ENCODE peak calls at places on chromosomes 13 and 19, in five cellular contexts. One of them, this sample, is unnamed.

GRCh38 chr19:39160523-39160861 is 34.9 kb downstream of the PAK4 start:
- DNase-seq in suprapubic skin: no peak
- DNase-seq in heart right ventricle: no peak
- DNase-seq in endodermal cell: no peak
- DNase-seq in fibroblast of lung: peak; percentile 73
- DNase-seq in this sample: peak; percentile 99

GRCh38 chr19:31348416-31349159 is 648 bp downstream of the TSHZ3 start:
- DNase-seq in suprapubic skin: peak; percentile 74
- DNase-seq in heart right ventricle: peak; percentile 31
- DNase-seq in endodermal cell: peak; percentile 70
- DNase-seq in fibroblast of lung: peak; percentile 29
- DNase-seq in this sample: no peak

GRCh38 chr19:38266070-38266469 is 1.7 kb downstream of the SPINT2 start:
- DNase-seq in suprapubic skin: no peak
- DNase-seq in heart right ventricle: no peak
- DNase-seq in endodermal cell: no peak
- DNase-seq in fibroblast of lung: no peak
- DNase-seq in this sample: peak; percentile 30

GRCh38 chr13:41053384-41053826 is 7.9 kb upstream of the WBP4 start:
- DNase-seq in suprapubic skin: no peak
- DNase-seq in heart right ventricle: peak; percentile 32
- DNase-seq in endodermal cell: no peak
- DNase-seq in fibroblast of lung: peak; percentile 63
- DNase-seq in this sample: peak; percentile 36

GRCh38 chr13:66950666-66951065 is 279.5 kb downstream of the PCDH9 start:
- DNase-seq in suprapubic skin: no peak
- DNase-seq in heart right ventricle: no peak
- DNase-seq in endodermal cell: no peak
- DNase-seq in fibroblast of lung: no peak
- DNase-seq in this sample: no peak

GRCh38 chr13:104678161-104678560 is 1611.9 kb upstream of the SLC10A2 start:
- DNase-seq in suprapubic skin: no peak
- DNase-seq in heart right ventricle: no peak
- DNase-seq in endodermal cell: no peak
- DNase-seq in fibroblast of lung: no peak
- DNase-seq in this sample: no peak

GRCh38 chr19:55340144-55340783 is 588 bp downstream of the KMT5C start:
- DNase-seq in suprapubic skin: peak; percentile 82
- DNase-seq in heart right ventricle: no peak
- DNase-seq in endodermal cell: peak; percentile 78
- DNase-seq in fibroblast of lung: no peak
- DNase-seq in this sample: peak; percentile 88

GRCh38 chr19:2271516-2272103 is 10.4 kb downstream of the PEAK3 start:
- DNase-seq in suprapubic skin: peak; percentile 70
- DNase-seq in heart right ventricle: no peak
- DNase-seq in endodermal cell: no peak
- DNase-seq in fibroblast of lung: peak; percentile 61
- DNase-seq in this sample: peak; percentile 99

GRCh38 chr19:10756371-10756770 is 38.5 kb downstream of the DNM2 start:
- DNase-seq in suprapubic skin: no peak
- DNase-seq in heart right ventricle: no peak
- DNase-seq in endodermal cell: no peak
- DNase-seq in fibroblast of lung: no peak
- DNase-seq in this sample: no peak

GRCh38 chr13:47853236-47853635 is 147.8 kb downstream of the SUCLA2 start:
- DNase-seq in suprapubic skin: no peak
- DNase-seq in heart right ventricle: no peak
- DNase-seq in endodermal cell: no peak
- DNase-seq in fibroblast of lung: no peak
- DNase-seq in this sample: no peak

GRCh38 chr13:42478531-42479156 is 95.3 kb upstream of the TNFSF11 start:
- DNase-seq in suprapubic skin: no peak
- DNase-seq in heart right ventricle: no peak
- DNase-seq in endodermal cell: peak; percentile 55
- DNase-seq in fibroblast of lung: peak; percentile 68
- DNase-seq in this sample: peak; percentile 91

GRCh38 chr19:11364935-11365334 is 9.5 kb upstream of the SWSAP1 start:
- DNase-seq in suprapubic skin: no peak
- DNase-seq in heart right ventricle: no peak
- DNase-seq in endodermal cell: no peak
- DNase-seq in fibroblast of lung: no peak
- DNase-seq in this sample: peak; percentile 72

GRCh38 chr13:94178625-94179244 is 300.7 kb downstream of the DCT start:
- DNase-seq in suprapubic skin: no peak
- DNase-seq in heart right ventricle: no peak
- DNase-seq in endodermal cell: no peak
- DNase-seq in fibroblast of lung: no peak
- DNase-seq in this sample: no peak

GRCh38 chr13:113454936-113455335 is 1.6 kb upstream of the ADPRHL1 start:
- DNase-seq in suprapubic skin: no peak
- DNase-seq in heart right ventricle: no peak
- DNase-seq in endodermal cell: no peak
- DNase-seq in fibroblast of lung: no peak
- DNase-seq in this sample: no peak

GRCh38 chr13:87153371-87153770 is 517.8 kb upstream of the SLITRK5 start:
- DNase-seq in suprapubic skin: no peak
- DNase-seq in heart right ventricle: no peak
- DNase-seq in endodermal cell: no peak
- DNase-seq in fibroblast of lung: no peak
- DNase-seq in this sample: no peak

GRCh38 chr13:113548171-113548641 is 36.3 kb upstream of the TFDP1 start:
- DNase-seq in suprapubic skin: no peak
- DNase-seq in heart right ventricle: no peak
- DNase-seq in endodermal cell: peak; percentile 43
- DNase-seq in fibroblast of lung: no peak
- DNase-seq in this sample: peak; percentile 51

GRCh38 chr13:100721885-100722512 is 47.4 kb upstream of the TMTC4 start:
- DNase-seq in suprapubic skin: no peak
- DNase-seq in heart right ventricle: peak; percentile 16
- DNase-seq in endodermal cell: peak; percentile 83
- DNase-seq in fibroblast of lung: peak; percentile 54
- DNase-seq in this sample: no peak

GRCh38 chr13:95452376-95452775 is 100.1 kb upstream of the CLDN10 start:
- DNase-seq in suprapubic skin: no peak
- DNase-seq in heart right ventricle: no peak
- DNase-seq in endodermal cell: no peak
- DNase-seq in fibroblast of lung: no peak
- DNase-seq in this sample: peak; percentile 35

GRCh38 chr19:39190768-39191167 is 6.0 kb upstream of the NCCRP1 start:
- DNase-seq in suprapubic skin: no peak
- DNase-seq in heart right ventricle: no peak
- DNase-seq in endodermal cell: no peak
- DNase-seq in fibroblast of lung: no peak
- DNase-seq in this sample: no peak

GRCh38 chr13:24276310-24276709 is 33.1 kb upstream of the C1QTNF9 start:
- DNase-seq in suprapubic skin: no peak
- DNase-seq in heart right ventricle: no peak
- DNase-seq in endodermal cell: no peak
- DNase-seq in fibroblast of lung: no peak
- DNase-seq in this sample: no peak

GRCh38 chr19:4456566-4456842 is 1.1 kb downstream of the UBXN6 start:
- DNase-seq in suprapubic skin: peak; percentile 66
- DNase-seq in heart right ventricle: no peak
- DNase-seq in endodermal cell: peak; percentile 70
- DNase-seq in fibroblast of lung: peak; percentile 65
- DNase-seq in this sample: peak; percentile 96

GRCh38 chr19:55542292-55542855 is 3.0 kb downstream of the SBK3 start:
- DNase-seq in suprapubic skin: no peak
- DNase-seq in heart right ventricle: no peak
- DNase-seq in endodermal cell: no peak
- DNase-seq in fibroblast of lung: no peak
- DNase-seq in this sample: no peak

GRCh38 chr13:90623318-90624011 is 724.0 kb upstream of the MIR17HG start:
- DNase-seq in suprapubic skin: no peak
- DNase-seq in heart right ventricle: no peak
- DNase-seq in endodermal cell: no peak
- DNase-seq in fibroblast of lung: no peak
- DNase-seq in this sample: no peak

GRCh38 chr13:85828094-85828684 is 29.0 kb upstream of the SLITRK6 start:
- DNase-seq in suprapubic skin: no peak
- DNase-seq in heart right ventricle: no peak
- DNase-seq in endodermal cell: no peak
- DNase-seq in fibroblast of lung: peak; percentile 52
- DNase-seq in this sample: no peak

GRCh38 chr13:59865398-59865797 is 298.3 kb downstream of the DIAPH3 start:
- DNase-seq in suprapubic skin: no peak
- DNase-seq in heart right ventricle: no peak
- DNase-seq in endodermal cell: no peak
- DNase-seq in fibroblast of lung: no peak
- DNase-seq in this sample: no peak

GRCh38 chr13:65594255-65594654 is 1635.9 kb downstream of the PCDH9 start:
- DNase-seq in suprapubic skin: no peak
- DNase-seq in heart right ventricle: no peak
- DNase-seq in endodermal cell: no peak
- DNase-seq in fibroblast of lung: peak; percentile 89
- DNase-seq in this sample: no peak

GRCh38 chr13:75995966-75996365 is 359.8 kb downstream of the LMO7 start:
- DNase-seq in suprapubic skin: no peak
- DNase-seq in heart right ventricle: no peak
- DNase-seq in endodermal cell: no peak
- DNase-seq in fibroblast of lung: no peak
- DNase-seq in this sample: no peak

GRCh38 chr13:75996582-75996981 is 360.5 kb downstream of the LMO7 start:
- DNase-seq in suprapubic skin: no peak
- DNase-seq in heart right ventricle: no peak
- DNase-seq in endodermal cell: no peak
- DNase-seq in fibroblast of lung: no peak
- DNase-seq in this sample: no peak

GRCh38 chr13:75993823-75994222 is 357.7 kb downstream of the LMO7 start:
- DNase-seq in suprapubic skin: no peak
- DNase-seq in heart right ventricle: no peak
- DNase-seq in endodermal cell: no peak
- DNase-seq in fibroblast of lung: no peak
- DNase-seq in this sample: no peak

GRCh38 chr13:75993246-75993645 is 357.1 kb downstream of the LMO7 start:
- DNase-seq in suprapubic skin: no peak
- DNase-seq in heart right ventricle: no peak
- DNase-seq in endodermal cell: no peak
- DNase-seq in fibroblast of lung: no peak
- DNase-seq in this sample: no peak
- H3K4me1 ChIP-seq in suprapubic skin: no peaks in the 10 kb centered on the region
- H3K4me1 ChIP-seq in heart right ventricle: no peaks in the 10 kb centered on the region
- H3K4me1 ChIP-seq in endodermal cell: no peaks in the 10 kb centered on the region
- H3K4me1 ChIP-seq in fibroblast of lung: no peaks in the 10 kb centered on the region
- H3K4me1 ChIP-seq in this sample: no peaks in the 10 kb centered on the region

GRCh38 chr19:18746393-18747167 is 44.5 kb downstream of the COMP start:
- DNase-seq in suprapubic skin: no peak
- DNase-seq in heart right ventricle: no peak
- DNase-seq in endodermal cell: peak; percentile 78
- DNase-seq in fibroblast of lung: no peak
- DNase-seq in this sample: peak; percentile 62
- H3K4me1 ChIP-seq in suprapubic skin: peaks cover 13% of the 10 kb centered on the region
- H3K4me1 ChIP-seq in heart right ventricle: peaks cover 20% of the 10 kb centered on the region
- H3K4me1 ChIP-seq in endodermal cell: peaks cover 7% of the 10 kb centered on the region
- H3K4me1 ChIP-seq in fibroblast of lung: no peaks in the 10 kb centered on the region
- H3K4me1 ChIP-seq in this sample: no peaks in the 10 kb centered on the region

GRCh38 chr13:30664689-30665088 is 47.0 kb downstream of the USPL1 start:
- DNase-seq in suprapubic skin: no peak
- DNase-seq in heart right ventricle: no peak
- DNase-seq in endodermal cell: no peak
- DNase-seq in fibroblast of lung: no peak
- DNase-seq in this sample: no peak

GRCh38 chr13:30665638-30666037 is 47.9 kb downstream of the USPL1 start:
- DNase-seq in suprapubic skin: no peak
- DNase-seq in heart right ventricle: no peak
- DNase-seq in endodermal cell: no peak
- DNase-seq in fibroblast of lung: no peak
- DNase-seq in this sample: no peak

GRCh38 chr13:30668305-30668704 is 50.6 kb downstream of the USPL1 start:
- DNase-seq in suprapubic skin: no peak
- DNase-seq in heart right ventricle: no peak
- DNase-seq in endodermal cell: no peak
- DNase-seq in fibroblast of lung: no peak
- DNase-seq in this sample: no peak

GRCh38 chr13:30666113-30666512 is 48.4 kb downstream of the USPL1 start:
- DNase-seq in suprapubic skin: no peak
- DNase-seq in heart right ventricle: no peak
- DNase-seq in endodermal cell: peak; percentile 74
- DNase-seq in fibroblast of lung: no peak
- DNase-seq in this sample: no peak

GRCh38 chr13:30667014-30667413 is 49.3 kb downstream of the USPL1 start:
- DNase-seq in suprapubic skin: no peak
- DNase-seq in heart right ventricle: no peak
- DNase-seq in endodermal cell: no peak
- DNase-seq in fibroblast of lung: no peak
- DNase-seq in this sample: no peak
- H3K4me1 ChIP-seq in suprapubic skin: no peaks in the 10 kb centered on the region
- H3K4me1 ChIP-seq in heart right ventricle: peaks cover 6% of the 10 kb centered on the region
- H3K4me1 ChIP-seq in endodermal cell: peaks cover 4% of the 10 kb centered on the region
- H3K4me1 ChIP-seq in fibroblast of lung: no peaks in the 10 kb centered on the region
- H3K4me1 ChIP-seq in this sample: no peaks in the 10 kb centered on the region

GRCh38 chr19:49499030-49499670 is 2.9 kb downstream of the RPS11 start:
- DNase-seq in suprapubic skin: no peak
- DNase-seq in heart right ventricle: no peak
- DNase-seq in endodermal cell: no peak
- DNase-seq in fibroblast of lung: no peak
- DNase-seq in this sample: peak; percentile 56
- H3K4me1 ChIP-seq in suprapubic skin: peaks cover 62% of the 10 kb centered on the region
- H3K4me1 ChIP-seq in heart right ventricle: peaks cover 67% of the 10 kb centered on the region
- H3K4me1 ChIP-seq in endodermal cell: peaks cover 12% of the 10 kb centered on the region
- H3K4me1 ChIP-seq in fibroblast of lung: peaks cover 9% of the 10 kb centered on the region
- H3K4me1 ChIP-seq in this sample: peaks cover 21% of the 10 kb centered on the region

DNA sequence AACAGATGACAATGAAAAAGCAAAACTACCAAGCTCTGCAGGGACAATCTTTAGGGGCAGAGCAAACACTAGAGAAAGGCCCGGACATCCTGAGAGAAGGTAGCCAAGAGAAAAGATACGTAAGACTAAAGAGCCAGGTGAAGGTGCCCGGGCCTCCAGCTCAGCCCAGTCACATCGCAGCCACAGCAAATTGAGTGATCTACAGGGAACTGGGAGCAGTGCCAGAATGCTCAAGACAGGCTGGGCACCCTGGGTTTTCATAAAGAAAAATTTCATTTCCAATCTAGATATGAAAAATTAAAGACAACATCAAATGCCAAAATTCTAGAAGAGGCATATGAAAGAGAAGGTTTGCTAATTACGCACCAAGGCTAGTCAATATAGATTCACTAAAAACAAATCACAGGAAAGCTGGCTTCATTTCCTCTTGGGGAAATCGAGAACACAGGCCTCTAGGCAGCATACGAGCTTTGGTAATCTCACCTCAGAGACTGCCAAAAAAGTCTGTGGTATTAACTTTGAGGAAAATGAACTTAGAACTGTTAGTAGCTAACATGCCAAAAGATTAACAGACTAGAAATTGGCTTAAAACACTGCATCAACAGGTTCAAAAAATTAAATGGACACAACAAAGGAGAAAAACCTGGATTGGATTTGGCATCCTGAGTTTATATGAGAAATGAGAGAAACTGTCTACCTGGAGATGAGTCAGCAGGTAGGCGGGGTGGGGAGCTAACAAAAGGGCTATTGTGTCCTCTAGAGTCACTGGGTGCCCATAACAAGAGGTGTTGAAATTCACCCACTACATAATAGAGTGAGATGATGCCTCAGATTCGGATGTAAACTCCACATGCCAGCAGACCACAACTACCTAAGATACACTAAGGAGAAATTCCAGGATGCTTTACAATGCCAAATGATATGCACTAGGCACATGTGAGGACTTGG is 6.6 kb downstream of the ANKRD10 start:
- DNase-seq in suprapubic skin: no peak
- DNase-seq in heart right ventricle: no peak
- DNase-seq in endodermal cell: peak; percentile 82
- DNase-seq in fibroblast of lung: no peak
- DNase-seq in this sample: no peak
- H3K4me1 ChIP-seq in suprapubic skin: peaks cover 56% of the 10 kb centered on the region
- H3K4me1 ChIP-seq in heart right ventricle: peaks cover 77% of the 10 kb centered on the region
- H3K4me1 ChIP-seq in endodermal cell: peaks cover 19% of the 10 kb centered on the region
- H3K4me1 ChIP-seq in fibroblast of lung: peaks cover 4% of the 10 kb centered on the region
- H3K4me1 ChIP-seq in this sample: peaks cover 19% of the 10 kb centered on the region

GRCh38 chr19:13057744-13058143 is 44.9 kb downstream of the LYL1 start:
- DNase-seq in suprapubic skin: no peak
- DNase-seq in heart right ventricle: no peak
- DNase-seq in endodermal cell: no peak
- DNase-seq in fibroblast of lung: peak; percentile 27
- DNase-seq in this sample: no peak
- H3K4me1 ChIP-seq in suprapubic skin: peaks cover 100% of the 10 kb centered on the region
- H3K4me1 ChIP-seq in heart right ventricle: peaks cover 100% of the 10 kb centered on the region
- H3K4me1 ChIP-seq in endodermal cell: peaks cover 20% of the 10 kb centered on the region
- H3K4me1 ChIP-seq in fibroblast of lung: peaks cover 62% of the 10 kb centered on the region
- H3K4me1 ChIP-seq in this sample: peaks cover 78% of the 10 kb centered on the region